ENCODE peak calls at places on chromosomes 12 and 14, in eight cellular contexts. M, L, Y, E, O, A, Z and S are unnamed samples. For H3K36me3 and H3K27me3, the result is how much of the 10 kb centered on the place peaks cover.

GRCh38 chr12:12273291-12273957 is 6.6 kb upstream of the LRP6 start:
- DNase-seq in M (no peak), L (no peak), Y (no peak), E (no peak), O (no peak), A (no peak), Z (no peak), S (no peak)

GRCh38 chr14:88834883-88835431 is 10.5 kb downstream of the TTC8 start:
- DNase-seq in M (no peak), L (no peak), Y (no peak), E (no peak), O (peak), A (no peak), Z (no peak), S (no peak)

GRCh38 chr12:71407732-71408131 is 31.9 kb upstream of the LGR5 start:
- DNase-seq in M (no peak), L (no peak), Y (no peak), E (no peak), O (no peak), A (no peak), Z (no peak), S (no peak)

GRCh38 chr12:5374691-5375090 is 57.2 kb upstream of the NTF3 start:
- DNase-seq in M (no peak), L (no peak), Y (no peak), E (no peak), O (no peak), A (no peak), Z (no peak), S (no peak)

GRCh38 chr12:26691234-26691970 is 141.6 kb downstream of the ITPR2 start:
- DNase-seq in M (no peak), L (peak), Y (no peak), E (peak), O (peak), A (no peak), Z (no peak), S (peak)

GRCh38 chr14:22512106-22512814 is 76.8 kb downstream of the DAD1 start:
- DNase-seq in M (no peak), L (no peak), Y (no peak), E (no peak), O (no peak), A (no peak), Z (no peak), S (no peak)

GRCh38 chr12:6285063-6285477 is 25.4 kb upstream of the PLEKHG6 start:
- DNase-seq in M (peak), L (peak), Y (peak), E (peak), O (no peak), A (no peak), Z (peak), S (peak)

GRCh38 chr12:111868676-111869588 is 26.9 kb downstream of the MAPKAPK5 start:
- DNase-seq in M (no peak), L (peak), Y (no peak), E (no peak), O (no peak), A (no peak), Z (no peak), S (no peak)

GRCh38 chr14:65250162-65250495 is 147.8 kb upstream of the MAX start:
- DNase-seq in M (no peak), L (no peak), Y (peak), E (no peak), O (no peak), A (no peak), Z (no peak), S (no peak)

GRCh38 chr14:72420749-72421452 is 473.0 kb downstream of the DPF3 start:
- DNase-seq in M (peak), L (peak), Y (peak), E (peak), O (no peak), A (peak), Z (peak), S (peak)

GRCh38 chr14:31194095-31194494 is 13.5 kb downstream of the HECTD1 start:
- DNase-seq in M (no peak), L (no peak), Y (no peak), E (no peak), O (no peak), A (no peak), Z (no peak), S (no peak)

GRCh38 chr12:22043943-22044342 is 2.1 kb upstream of the CMAS start:
- DNase-seq in M (no peak), L (no peak), Y (no peak), E (no peak), O (no peak), A (no peak), Z (peak), S (no peak)

GRCh38 chr12:94558612-94559011 is 91.7 kb downstream of the TMCC3 start:
- DNase-seq in M (no peak), L (no peak), Y (no peak), E (no peak), O (no peak), A (no peak), Z (no peak), S (no peak)

GRCh38 chr12:106248849-106249371 is 1.1 kb upstream of the CKAP4 start:
- DNase-seq in M (peak), L (no peak), Y (no peak), E (no peak), O (no peak), A (no peak), Z (peak), S (no peak)

GRCh38 chr14:52926994-52927393 is 23.9 kb downstream of the FERMT2 start:
- DNase-seq in M (no peak), L (no peak), Y (no peak), E (peak), O (no peak), A (no peak), Z (no peak), S (no peak)

DNA sequence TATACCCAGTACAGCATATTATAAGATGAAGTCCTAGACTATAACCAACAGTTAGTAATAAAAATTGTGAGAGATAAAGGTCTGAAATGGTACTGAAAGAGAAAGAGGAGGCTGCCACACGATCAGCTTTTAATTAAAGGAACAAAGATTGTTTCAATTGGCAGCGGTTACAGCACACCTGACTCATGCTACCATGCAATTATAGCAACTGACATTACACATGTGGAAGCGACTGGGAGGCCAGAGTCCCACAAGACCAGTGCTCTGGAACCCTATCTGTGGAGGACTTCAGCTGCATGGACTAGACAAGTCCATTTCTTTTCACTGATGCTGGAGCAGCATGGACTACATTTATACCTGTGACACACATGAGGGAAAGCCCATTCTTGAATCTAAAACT is 55.2 kb downstream of the SEL1L start:
- DNase-seq in M (no peak), L (no peak), Y (no peak), E (no peak), O (no peak), A (no peak), Z (no peak), S (no peak)
- H3K36me3 ChIP-seq in M (under half), L (under half), Y (under half), E (under half), O (under half), A (half or more), Z (under half), S (under half)

DNA sequence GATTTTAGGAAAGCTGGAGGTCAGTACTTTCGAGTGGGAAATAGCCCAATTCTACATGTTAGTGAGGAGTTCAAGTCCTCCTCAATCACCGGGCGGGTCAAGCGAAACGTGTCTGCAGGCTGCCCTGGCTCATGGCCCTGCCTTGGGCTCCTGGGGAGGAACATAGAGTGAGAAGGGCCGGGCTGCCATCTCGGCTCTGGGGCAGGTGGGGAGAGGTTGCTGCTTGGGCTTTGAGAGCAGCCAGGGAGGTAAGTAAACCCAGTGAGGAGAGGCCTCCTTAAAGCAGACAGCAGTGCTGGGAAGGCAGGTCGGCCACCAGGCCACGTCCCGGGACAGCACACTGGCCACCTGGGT is 32.0 kb upstream of the UBC start:
- DNase-seq in M (no peak), L (no peak), Y (no peak), E (no peak), O (no peak), A (peak), Z (no peak), S (no peak)
- H3K27me3 ChIP-seq in M (under half), L (under half), Y (under half), E (under half), O (under half), A (under half), Z (under half), S (under half)

GRCh38 chr12:132639996-132640520 is 21.5 kb downstream of the P2RX2 start:
- DNase-seq in M (no peak), L (no peak), Y (no peak), E (no peak), O (no peak), A (no peak), Z (no peak), S (no peak)
- H3K36me3 ChIP-seq in M (under half), L (half or more), Y (under half), E (half or more), O (under half), A (half or more), Z (under half), S (half or more)

DNA sequence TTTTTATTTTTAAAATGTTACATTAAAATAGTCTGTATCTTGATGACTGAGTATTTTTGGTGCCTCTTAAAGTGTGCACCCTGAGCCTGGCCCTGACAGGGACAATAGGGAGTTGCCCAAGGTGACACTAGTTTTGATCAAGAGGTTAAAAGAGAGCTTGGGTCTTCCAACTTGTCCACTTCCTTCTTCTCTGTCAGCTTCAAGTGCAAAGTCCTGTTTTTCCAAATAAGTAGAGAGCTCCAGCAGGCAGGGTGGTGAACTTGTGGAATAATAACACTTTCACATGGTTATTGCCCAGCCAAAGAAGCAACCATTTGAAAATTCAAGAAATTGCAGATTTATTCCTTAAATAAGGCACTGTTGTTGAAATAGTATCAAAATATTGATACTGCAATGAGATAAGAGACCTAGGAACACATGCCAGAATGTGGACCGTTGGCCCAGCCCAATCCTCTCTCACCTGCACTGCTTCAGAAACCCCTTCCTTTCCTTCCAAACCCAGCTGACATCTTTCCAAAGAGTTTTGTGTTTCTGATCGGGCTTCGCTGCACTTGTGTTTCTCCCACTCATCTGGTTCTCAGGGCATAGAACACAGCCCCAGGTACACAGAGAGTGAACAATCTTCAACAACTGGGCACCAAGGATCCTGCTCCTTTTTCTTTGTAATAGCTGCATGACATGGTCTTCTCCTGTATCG is 13.8 kb upstream of the COL2A1 start:
- DNase-seq in M (no peak), L (no peak), Y (no peak), E (no peak), O (no peak), A (no peak), Z (no peak), S (no peak)
- H3K27me3 ChIP-seq in M (under half), L (under half), Y (under half), E (under half), O (under half), A (under half), Z (under half), S (under half)

DNA sequence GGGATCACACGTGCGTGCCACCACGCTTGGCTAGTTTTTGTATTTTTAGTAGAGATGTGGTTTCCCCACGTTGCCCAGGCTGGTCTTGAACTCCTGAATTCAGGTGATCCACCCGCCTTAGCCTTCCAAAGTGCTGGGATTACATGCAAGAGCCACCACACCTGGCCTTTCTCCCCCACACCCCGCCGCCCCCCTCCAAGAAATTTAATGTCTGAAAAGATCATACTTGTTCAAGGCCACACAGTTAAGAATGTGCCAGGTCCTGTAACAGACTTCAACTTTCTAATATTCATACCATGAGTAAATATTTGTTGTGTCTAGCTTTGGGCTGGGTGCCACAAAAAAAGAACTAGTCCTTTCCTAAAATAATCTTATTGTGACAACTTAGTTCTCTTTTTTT is 9.1 kb downstream of the GATC start:
- DNase-seq in M (no peak), L (no peak), Y (peak), E (no peak), O (no peak), A (no peak), Z (no peak), S (no peak)
- H3K36me3 ChIP-seq in M (under half), L (under half), Y (under half), E (half or more), O (under half), A (half or more), Z (under half), S (half or more)

DNA sequence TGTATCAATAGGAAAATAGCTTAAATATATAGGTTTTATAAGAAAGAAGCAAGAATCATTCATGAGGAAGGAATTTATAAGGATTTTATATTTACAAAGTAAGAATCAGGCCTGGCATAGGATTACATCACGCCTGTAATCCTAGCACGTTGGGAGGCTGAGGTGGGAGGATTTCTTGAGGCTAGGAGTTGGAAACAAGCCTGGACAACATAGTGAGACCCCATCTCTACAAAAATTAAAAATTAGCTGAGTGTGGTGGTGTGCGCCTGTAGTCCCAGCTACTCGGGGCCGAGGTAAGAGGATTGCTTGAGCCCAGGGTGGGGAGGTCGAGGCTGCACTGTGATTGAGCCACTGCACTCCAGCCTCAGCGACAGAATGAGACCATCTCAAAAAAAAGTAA is 10.4 kb downstream of the WDR20 start:
- DNase-seq in M (no peak), L (no peak), Y (no peak), E (no peak), O (no peak), A (no peak), Z (no peak), S (no peak)
- H3K27me3 ChIP-seq in M (under half), L (under half), Y (under half), E (under half), O (under half), A (under half), Z (under half), S (under half)

GRCh38 chr12:2335109-2335508 is 282.3 kb downstream of the CACNA1C start:
- DNase-seq in M (no peak), L (no peak), Y (no peak), E (no peak), O (no peak), A (no peak), Z (no peak), S (no peak)
- H3K36me3 ChIP-seq in M (under half), L (under half), Y (under half), E (under half), O (under half), A (under half), Z (under half), S (under half)

GRCh38 chr14:76313861-76314260 is 62.1 kb upstream of the ESRRB start:
- DNase-seq in M (no peak), L (no peak), Y (no peak), E (no peak), O (no peak), A (no peak), Z (no peak), S (no peak)
- H3K27me3 ChIP-seq in M (under half), L (under half), Y (under half), E (under half), O (under half), A (under half), Z (under half), S (under half)

GRCh38 chr12:65164244-65164643 is 5.1 kb upstream of the LEMD3 start:
- DNase-seq in M (no peak), L (no peak), Y (no peak), E (no peak), O (no peak), A (no peak), Z (no peak), S (no peak)
- H3K36me3 ChIP-seq in M (under half), L (under half), Y (under half), E (under half), O (under half), A (under half), Z (under half), S (under half)

GRCh38 chr14:36655571-36655962 is 6.1 kb upstream of the PAX9 start:
- DNase-seq in M (no peak), L (no peak), Y (no peak), E (no peak), O (no peak), A (no peak), Z (no peak), S (no peak)
- H3K27me3 ChIP-seq in M (under half), L (half or more), Y (under half), E (under half), O (half or more), A (half or more), Z (half or more), S (half or more)